ENCODE peak calls at places on chromosomes 3 and 15, in four cellular contexts. One of them, this sample, is unnamed.

GRCh38 chr3:113278599-113278955 is 67.2 kb downstream of the BOC start:
- DNase-seq in H9: no peak
- DNase-seq in IMR-90: no peak
- DNase-seq in mesendoderm: no peak
- DNase-seq in this sample: no peak

GRCh38 chr3:134054231-134054630 is 24.5 kb upstream of the SLCO2A1 start:
- DNase-seq in H9: no peak
- DNase-seq in IMR-90: no peak
- DNase-seq in mesendoderm: no peak
- DNase-seq in this sample: no peak

GRCh38 chr3:31423522-31423921 is 109.2 kb upstream of the STT3B start:
- DNase-seq in H9: no peak
- DNase-seq in IMR-90: peak
- DNase-seq in mesendoderm: no peak
- DNase-seq in this sample: no peak

GRCh38 chr3:18946524-18946923 is 201.8 kb upstream of the KCNH8 start:
- DNase-seq in H9: peak
- DNase-seq in IMR-90: no peak
- DNase-seq in mesendoderm: peak
- DNase-seq in this sample: peak

GRCh38 chr15:37764733-37765191 is 169.7 kb upstream of the TMCO5A start:
- DNase-seq in H9: no peak
- DNase-seq in IMR-90: peak
- DNase-seq in mesendoderm: peak
- DNase-seq in this sample: no peak

GRCh38 chr3:105614288-105615030 is 247.8 kb downstream of the ALCAM start:
- DNase-seq in H9: no peak
- DNase-seq in IMR-90: peak
- DNase-seq in mesendoderm: peak
- DNase-seq in this sample: no peak

GRCh38 chr3:176757440-176757839 is 439.8 kb downstream of the TBL1XR1 start:
- DNase-seq in H9: no peak
- DNase-seq in IMR-90: no peak
- DNase-seq in mesendoderm: no peak
- DNase-seq in this sample: no peak

GRCh38 chr15:41993447-41994170 is 21.3 kb upstream of the EHD4 start:
- DNase-seq in H9: no peak
- DNase-seq in IMR-90: no peak
- DNase-seq in mesendoderm: no peak
- DNase-seq in this sample: no peak

GRCh38 chr15:66622677-66623076 is 56.9 kb upstream of the LCTL start:
- DNase-seq in H9: no peak
- DNase-seq in IMR-90: no peak
- DNase-seq in mesendoderm: peak
- DNase-seq in this sample: no peak

GRCh38 chr3:149224736-149225594 is 3.3 kb upstream of the CP start:
- DNase-seq in H9: no peak
- DNase-seq in IMR-90: peak
- DNase-seq in mesendoderm: no peak
- DNase-seq in this sample: no peak

GRCh38 chr3:30904986-30905385 is 10.5 kb upstream of the GADL1 start:
- DNase-seq in H9: no peak
- DNase-seq in IMR-90: peak
- DNase-seq in mesendoderm: no peak
- DNase-seq in this sample: no peak

GRCh38 chr15:40330368-40330836 is 6.9 kb downstream of the INAFM2 start:
- DNase-seq in H9: no peak
- DNase-seq in IMR-90: peak
- DNase-seq in mesendoderm: no peak
- DNase-seq in this sample: no peak

GRCh38 chr15:43132830-43133428 is 457 bp upstream of the TMEM62 start:
- DNase-seq in H9: no peak
- DNase-seq in IMR-90: no peak
- DNase-seq in mesendoderm: no peak
- DNase-seq in this sample: no peak

GRCh38 chr15:39361497-39361896 is 219.4 kb upstream of the THBS1 start:
- DNase-seq in H9: no peak
- DNase-seq in IMR-90: no peak
- DNase-seq in mesendoderm: no peak
- DNase-seq in this sample: no peak

GRCh38 chr3:149401215-149401925 is 23.9 kb upstream of the TM4SF1 start:
- DNase-seq in H9: no peak
- DNase-seq in IMR-90: peak
- DNase-seq in mesendoderm: no peak
- DNase-seq in this sample: no peak

GRCh38 chr15:51708013-51708412 is 26.7 kb downstream of the SCG3 start:
- DNase-seq in H9: no peak
- DNase-seq in IMR-90: no peak
- DNase-seq in mesendoderm: no peak
- DNase-seq in this sample: no peak

GRCh38 chr15:89088605-89089315 is 504 bp downstream of the ABHD2 start:
- DNase-seq in H9: no peak
- DNase-seq in IMR-90: peak
- DNase-seq in mesendoderm: no peak
- DNase-seq in this sample: no peak

GRCh38 chr15:78075490-78076230 is 1.9 kb downstream of the TBC1D2B start:
- DNase-seq in H9: peak
- DNase-seq in IMR-90: peak
- DNase-seq in mesendoderm: peak
- DNase-seq in this sample: peak

GRCh38 chr3:42683875-42684593 is 1.3 kb upstream of the KLHL40 start:
- DNase-seq in H9: no peak
- DNase-seq in IMR-90: peak
- DNase-seq in mesendoderm: peak
- DNase-seq in this sample: peak

GRCh38 chr3:36923523-36923943 is 21.3 kb downstream of the TRANK1 start:
- DNase-seq in H9: peak
- DNase-seq in IMR-90: no peak
- DNase-seq in mesendoderm: peak
- DNase-seq in this sample: no peak

GRCh38 chr15:64775551-64776401 is at the start of gene RBPMS2:
- DNase-seq in H9: peak
- DNase-seq in IMR-90: peak
- DNase-seq in mesendoderm: peak
- DNase-seq in this sample: peak

GRCh38 chr3:188881954-188882641 is 289.7 kb upstream of the TPRG1 start:
- DNase-seq in H9: no peak
- DNase-seq in IMR-90: peak
- DNase-seq in mesendoderm: peak
- DNase-seq in this sample: no peak

GRCh38 chr3:99825239-99825638 is 7.6 kb downstream of the CMSS1 start:
- DNase-seq in H9: no peak
- DNase-seq in IMR-90: peak
- DNase-seq in mesendoderm: no peak
- DNase-seq in this sample: no peak

GRCh38 chr15:80563372-80563997 is 131.6 kb upstream of the ABHD17C start:
- DNase-seq in H9: no peak
- DNase-seq in IMR-90: no peak
- DNase-seq in mesendoderm: no peak
- DNase-seq in this sample: no peak
- H3K56ac ChIP-seq in H9: no peak
- H3K56ac ChIP-seq in IMR-90: no peak
- H3K56ac ChIP-seq in mesendoderm: no peak
- H3K56ac ChIP-seq in this sample: no peak

GRCh38 chr15:71611721-71612016 is 198.7 kb upstream of the NR2E3 start:
- DNase-seq in H9: no peak
- DNase-seq in IMR-90: no peak
- DNase-seq in mesendoderm: no peak
- DNase-seq in this sample: no peak
- H3K56ac ChIP-seq in H9: no peak
- H3K56ac ChIP-seq in IMR-90: no peak
- H3K56ac ChIP-seq in mesendoderm: no peak
- H3K56ac ChIP-seq in this sample: no peak

GRCh38 chr15:90106522-90107117 is 4.4 kb upstream of the IDH2 start:
- DNase-seq in H9: no peak
- DNase-seq in IMR-90: peak
- DNase-seq in mesendoderm: peak
- DNase-seq in this sample: no peak
- H3K56ac ChIP-seq in H9: no peak
- H3K56ac ChIP-seq in IMR-90: no peak
- H3K56ac ChIP-seq in mesendoderm: no peak
- H3K56ac ChIP-seq in this sample: no peak

DNA sequence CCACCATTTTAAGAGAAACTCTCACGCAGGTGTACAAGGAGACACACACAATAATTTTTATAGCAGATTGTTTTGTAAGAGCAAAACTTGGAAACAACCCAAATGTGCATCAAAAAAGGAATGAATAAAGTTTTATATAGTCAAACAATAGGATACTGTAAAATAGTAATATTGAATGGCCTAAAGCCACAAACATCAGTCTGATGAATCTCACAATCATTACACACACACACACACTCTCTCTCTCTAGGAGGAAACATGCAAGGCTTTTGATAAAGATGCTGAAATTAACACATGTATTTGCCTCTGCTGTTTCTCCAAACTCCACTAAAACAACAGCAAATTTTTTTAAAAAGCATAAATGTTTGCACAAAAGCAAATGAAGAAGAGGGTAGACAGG is 37.3 kb downstream of the ADIPOQ start:
- DNase-seq in H9: no peak
- DNase-seq in IMR-90: no peak
- DNase-seq in mesendoderm: no peak
- DNase-seq in this sample: no peak
- H3K56ac ChIP-seq in H9: no peak
- H3K56ac ChIP-seq in IMR-90: no peak
- H3K56ac ChIP-seq in mesendoderm: no peak
- H3K56ac ChIP-seq in this sample: no peak

GRCh38 chr15:69574506-69574905 is 121.9 kb downstream of the RPLP1 start:
- DNase-seq in H9: no peak
- DNase-seq in IMR-90: no peak
- DNase-seq in mesendoderm: no peak
- DNase-seq in this sample: no peak

GRCh38 chr15:69576035-69576526 is 123.5 kb downstream of the RPLP1 start:
- DNase-seq in H9: peak
- DNase-seq in IMR-90: no peak
- DNase-seq in mesendoderm: no peak
- DNase-seq in this sample: no peak

GRCh38 chr15:69576948-69577351 is 124.3 kb downstream of the RPLP1 start:
- DNase-seq in H9: no peak
- DNase-seq in IMR-90: no peak
- DNase-seq in mesendoderm: no peak
- DNase-seq in this sample: no peak

GRCh38 chr15:69573815-69574472 is 121.3 kb downstream of the RPLP1 start:
- DNase-seq in H9: no peak
- DNase-seq in IMR-90: peak
- DNase-seq in mesendoderm: no peak
- DNase-seq in this sample: no peak

GRCh38 chr15:69575387-69575786 is 122.8 kb downstream of the RPLP1 start:
- DNase-seq in H9: no peak
- DNase-seq in IMR-90: no peak
- DNase-seq in mesendoderm: no peak
- DNase-seq in this sample: no peak
- H3K56ac ChIP-seq in H9: no peak
- H3K56ac ChIP-seq in IMR-90: no peak
- H3K56ac ChIP-seq in mesendoderm: no peak
- H3K56ac ChIP-seq in this sample: no peak

DNA sequence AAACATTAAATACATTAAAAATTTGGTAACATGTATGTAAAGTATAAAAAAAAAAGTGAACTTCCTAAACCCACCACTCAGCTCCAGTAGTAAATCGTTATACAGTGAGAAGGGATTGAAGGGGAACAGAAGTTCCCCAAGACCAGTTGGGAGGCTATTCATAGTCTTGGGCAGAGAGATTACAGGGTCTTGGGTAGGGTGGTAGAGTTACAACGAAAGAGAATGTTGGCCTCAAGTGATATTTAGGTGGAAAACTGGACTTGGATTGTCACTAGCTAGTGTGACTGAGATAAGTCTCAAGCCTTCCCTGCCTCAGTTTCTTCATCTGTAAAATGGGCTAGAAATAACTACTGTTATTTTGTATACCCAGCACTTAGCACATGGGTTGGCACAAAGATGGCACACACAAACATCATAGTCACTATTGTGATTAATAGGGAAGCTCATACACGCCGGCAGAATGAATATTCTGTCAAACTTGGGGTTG is 431 bp upstream of the YEATS2 start:
- DNase-seq in H9: no peak
- DNase-seq in IMR-90: no peak
- DNase-seq in mesendoderm: no peak
- DNase-seq in this sample: no peak
- H3K56ac ChIP-seq in H9: no peak
- H3K56ac ChIP-seq in IMR-90: peak
- H3K56ac ChIP-seq in mesendoderm: peak
- H3K56ac ChIP-seq in this sample: no peak

GRCh38 chr3:72633101-72633500 is 215.1 kb downstream of the SHQ1 start:
- DNase-seq in H9: no peak
- DNase-seq in IMR-90: no peak
- DNase-seq in mesendoderm: no peak
- DNase-seq in this sample: no peak
- H3K56ac ChIP-seq in H9: no peak
- H3K56ac ChIP-seq in IMR-90: no peak
- H3K56ac ChIP-seq in mesendoderm: no peak
- H3K56ac ChIP-seq in this sample: no peak

DNA sequence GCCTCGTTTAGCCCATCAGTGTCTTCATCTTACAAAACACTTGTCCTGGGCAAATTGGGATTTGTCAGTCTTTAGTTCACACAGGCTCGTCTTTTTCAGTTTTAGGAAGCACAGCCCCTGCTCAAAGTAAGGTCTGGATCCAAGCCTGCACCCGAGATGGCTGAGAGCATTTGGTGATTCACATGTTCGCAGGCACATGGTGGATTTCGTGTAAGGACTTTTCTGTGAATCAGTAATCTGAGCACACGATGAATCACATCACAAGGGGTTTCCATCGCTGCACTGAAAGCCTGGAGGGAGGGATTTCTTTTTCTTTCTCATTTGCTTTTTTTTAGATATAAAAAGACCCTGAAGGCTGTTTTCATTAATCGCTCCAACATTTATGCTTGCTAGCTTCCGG is 435.5 kb upstream of the ATP10A start:
- DNase-seq in H9: no peak
- DNase-seq in IMR-90: no peak
- DNase-seq in mesendoderm: no peak
- DNase-seq in this sample: no peak
- H3K56ac ChIP-seq in H9: no peak
- H3K56ac ChIP-seq in IMR-90: no peak
- H3K56ac ChIP-seq in mesendoderm: no peak
- H3K56ac ChIP-seq in this sample: no peak

This sample was measured in H1.